ENCODE peak calls at places on chromosome 15, in five cellular contexts. G is upper lobe of right lung, Z is fibroblast of mammary gland, M is cardiac fibroblast, F is foreskin keratinocyte. X is an unnamed sample.

GRCh38 chr15:94206463-94207167 is 24.7 kb upstream of the MCTP2 start:
- DNase-seq in G (no peak), Z (peak), M (peak), F (peak), X (no peak)

GRCh38 chr15:84878504-84878903 is 6.0 kb upstream of the SLC28A1 start:
- DNase-seq in G (peak), Z (peak), M (peak), F (no peak), X (no peak)

GRCh38 chr15:50182233-50183013 is 427 bp downstream of the SLC27A2 start:
- DNase-seq in G (peak), Z (peak), M (peak), F (no peak), X (no peak)

GRCh38 chr15:60390931-60391501 is 6.8 kb downstream of the ANXA2 start:
- DNase-seq in G (no peak), Z (peak), M (peak), F (peak), X (no peak)

GRCh38 chr15:68674975-68675374 is 96.2 kb downstream of the CORO2B start:
- DNase-seq in G (no peak), Z (no peak), M (peak), F (peak), X (no peak)

GRCh38 chr15:73596214-73596613 is 37.0 kb downstream of the NPTN start:
- DNase-seq in G (no peak), Z (no peak), M (no peak), F (no peak), X (no peak)

GRCh38 chr15:75037685-75038084 is 14.3 kb downstream of the PPCDC start:
- DNase-seq in G (no peak), Z (peak), M (peak), F (no peak), X (no peak)

GRCh38 chr15:75695634-75696302 is 16.9 kb downstream of the CSPG4 start:
- DNase-seq in G (no peak), Z (no peak), M (no peak), F (no peak), X (no peak)

GRCh38 chr15:68252925-68253534 is 23.5 kb upstream of the CLN6 start:
- DNase-seq in G (no peak), Z (peak), M (peak), F (no peak), X (no peak)

GRCh38 chr15:83835384-83836010 is 181.6 kb downstream of the ADAMTSL3 start:
- DNase-seq in G (no peak), Z (no peak), M (no peak), F (no peak), X (no peak)

GRCh38 chr15:83842281-83842680 is 188.4 kb downstream of the ADAMTSL3 start:
- DNase-seq in G (no peak), Z (no peak), M (no peak), F (no peak), X (no peak)

GRCh38 chr15:83833569-83833968 is 179.6 kb downstream of the ADAMTSL3 start:
- DNase-seq in G (no peak), Z (no peak), M (no peak), F (no peak), X (no peak)

GRCh38 chr15:83838763-83839162 is 184.8 kb downstream of the ADAMTSL3 start:
- DNase-seq in G (no peak), Z (no peak), M (no peak), F (no peak), X (no peak)

GRCh38 chr15:83837946-83838571 is 184.1 kb downstream of the ADAMTSL3 start:
- DNase-seq in G (peak), Z (peak), M (peak), F (no peak), X (no peak)
- TF ChIP-seq CTCF in G (peak), Z (peak), M (peak), F (peak), X (peak)

DNA sequence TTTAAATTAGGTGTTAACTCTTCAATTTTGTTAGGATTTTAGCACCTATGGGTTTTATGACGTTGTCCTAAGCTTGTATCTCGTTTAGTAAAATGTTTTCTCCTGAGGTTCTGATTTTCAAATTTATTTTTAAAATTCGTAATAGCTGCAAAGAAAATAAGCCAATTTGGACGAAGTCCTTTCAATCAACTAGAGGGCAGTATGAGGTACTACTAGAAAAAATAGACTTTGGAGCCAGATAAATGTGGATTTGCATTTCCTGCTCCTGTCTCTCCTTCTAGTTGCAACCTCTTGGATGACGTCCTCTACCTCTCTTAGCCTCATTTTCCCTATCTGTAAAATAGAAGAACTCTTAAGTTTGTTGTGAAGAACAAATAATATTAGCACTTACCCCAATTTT is 81.1 kb downstream of the SLTM start:
- DNase-seq in G (no peak), Z (peak), M (peak), F (no peak), X (no peak)
- TF ChIP-seq CTCF in G (no peak), Z (no peak), M (no peak), F (peak), X (peak)

GRCh38 chr15:63188937-63189871 is at the start of gene RAB8B:
- DNase-seq in G (peak), Z (peak), M (peak), F (peak), X (peak)
- TF ChIP-seq CTCF in G (no peak), Z (peak), M (no peak), F (peak), X (peak)

GRCh38 chr15:29018406-29018805 is 132.6 kb downstream of the APBA2 start:
- DNase-seq in G (no peak), Z (no peak), M (no peak), F (no peak), X (no peak)
- TF ChIP-seq CTCF in G (no peak), Z (no peak), M (no peak), F (peak), X (no peak)

GRCh38 chr15:51307811-51308210 is 30.6 kb downstream of the CYP19A1 start:
- DNase-seq in G (no peak), Z (peak), M (peak), F (no peak), X (no peak)
- TF ChIP-seq CTCF in G (no peak), Z (no peak), M (no peak), F (no peak), X (no peak)

GRCh38 chr15:35752134-35752466 is 206.1 kb upstream of the DPH6 start:
- DNase-seq in G (no peak), Z (no peak), M (no peak), F (no peak), X (no peak)

GRCh38 chr15:35750051-35750450 is 204.1 kb upstream of the DPH6 start:
- DNase-seq in G (no peak), Z (no peak), M (no peak), F (no peak), X (no peak)

GRCh38 chr15:35746121-35746520 is 200.2 kb upstream of the DPH6 start:
- DNase-seq in G (no peak), Z (peak), M (peak), F (no peak), X (no peak)

GRCh38 chr15:35751421-35752133 is 205.6 kb upstream of the DPH6 start:
- DNase-seq in G (no peak), Z (peak), M (peak), F (no peak), X (no peak)

GRCh38 chr15:35748105-35748504 is 202.1 kb upstream of the DPH6 start:
- DNase-seq in G (no peak), Z (no peak), M (no peak), F (no peak), X (no peak)
- TF ChIP-seq CTCF in G (no peak), Z (no peak), M (no peak), F (no peak), X (no peak)

GRCh38 chr15:51536965-51537574 is 85.5 kb downstream of the DMXL2 start:
- DNase-seq in G (no peak), Z (peak), M (peak), F (no peak), X (no peak)
- TF ChIP-seq CTCF in G (peak), Z (peak), M (peak), F (peak), X (peak)

GRCh38 chr15:56883088-56883487 is 35.4 kb upstream of the TCF12 start:
- DNase-seq in G (no peak), Z (no peak), M (no peak), F (no peak), X (no peak)

GRCh38 chr15:56887782-56888127 is 30.7 kb upstream of the TCF12 start:
- DNase-seq in G (no peak), Z (no peak), M (no peak), F (no peak), X (no peak)

GRCh38 chr15:56886450-56886856 is 32.0 kb upstream of the TCF12 start:
- DNase-seq in G (no peak), Z (no peak), M (no peak), F (no peak), X (no peak)

GRCh38 chr15:56890038-56890437 is 28.4 kb upstream of the TCF12 start:
- DNase-seq in G (no peak), Z (no peak), M (no peak), F (no peak), X (no peak)

GRCh38 chr15:56886878-56887781 is 31.3 kb upstream of the TCF12 start:
- DNase-seq in G (peak), Z (peak), M (peak), F (peak), X (peak)
- TF ChIP-seq CTCF in G (no peak), Z (peak), M (no peak), F (peak), X (peak)

GRCh38 chr15:69941931-69942471 is 155.7 kb downstream of the TLE3 start:
- DNase-seq in G (no peak), Z (no peak), M (no peak), F (no peak), X (no peak)

GRCh38 chr15:69951511-69952209 is 146.1 kb downstream of the TLE3 start:
- DNase-seq in G (no peak), Z (no peak), M (peak), F (no peak), X (no peak)

GRCh38 chr15:69945729-69946128 is 152.0 kb downstream of the TLE3 start:
- DNase-seq in G (no peak), Z (no peak), M (no peak), F (no peak), X (no peak)

GRCh38 chr15:69943637-69944036 is 154.1 kb downstream of the TLE3 start:
- DNase-seq in G (no peak), Z (no peak), M (no peak), F (no peak), X (no peak)

GRCh38 chr15:69946870-69947269 is 150.8 kb downstream of the TLE3 start:
- DNase-seq in G (no peak), Z (no peak), M (no peak), F (no peak), X (no peak)
- TF ChIP-seq CTCF in G (no peak), Z (no peak), M (no peak), F (no peak), X (no peak)

GRCh38 chr15:92696096-92696495 is 40.5 kb upstream of the FAM174B start:
- DNase-seq in G (no peak), Z (no peak), M (no peak), F (no peak), X (no peak)

GRCh38 chr15:92690370-92690769 is 34.8 kb upstream of the FAM174B start:
- DNase-seq in G (no peak), Z (no peak), M (no peak), F (no peak), X (no peak)

DNA sequence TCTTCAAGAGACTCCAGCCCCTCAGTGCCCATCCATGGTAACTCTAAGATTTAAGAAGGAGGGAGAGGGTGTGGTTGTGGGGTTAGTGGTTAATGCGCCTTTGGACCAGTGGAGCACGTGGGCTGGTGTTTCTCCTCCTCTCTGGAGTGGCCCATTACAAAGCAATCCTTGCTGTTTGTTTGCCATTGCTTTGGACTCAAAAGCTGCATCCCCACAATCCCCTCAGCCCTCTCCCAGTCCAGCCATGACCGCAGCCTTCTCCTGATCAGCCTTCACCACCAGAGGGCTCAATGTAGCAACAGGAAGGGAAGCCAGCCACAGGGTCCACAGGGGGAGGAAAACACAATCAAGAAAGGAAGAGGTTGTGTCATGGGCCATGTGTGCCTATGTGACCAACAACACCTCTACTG is 38.4 kb upstream of the FAM174B start:
- DNase-seq in G (no peak), Z (peak), M (peak), F (no peak), X (no peak)
- TF ChIP-seq CTCF in G (no peak), Z (peak), M (peak), F (peak), X (peak)

X was measured in chondrocyte.